ENCODE peak calls at places on chromosomes 5 and 9, in five cellular contexts. A is H9, P is H1, W is trophoblast cell, R is mesenchymal stem cell. F is an unnamed sample.
A peak's percentile ranks its signal among the peaks of the same experiment; 100 is the strongest.

GRCh38 chr5:132009706-132010405 is 1.6 kb downstream of the ACSL6 start:
- DNase-seq in A (peak; percentile 19), P (no peak), W (no peak), R (no peak), F (no peak)

GRCh38 chr5:75510836-75511434 is 494 bp downstream of the CERT1 start:
- DNase-seq in A (peak; percentile 43), P (no peak), W (peak; percentile 44), R (no peak), F (peak; percentile 23)

GRCh38 chr5:170443624-170444023 is 54.5 kb upstream of the KCNMB1 start:
- DNase-seq in A (no peak), P (no peak), W (no peak), R (no peak), F (no peak)

GRCh38 chr5:167442922-167443321 is 848.5 kb upstream of the WWC1 start:
- DNase-seq in A (no peak), P (no peak), W (no peak), R (peak; percentile 2), F (no peak)

GRCh38 chr5:102313907-102314306 is 17.8 kb upstream of the SLCO4C1 start:
- DNase-seq in A (no peak), P (no peak), W (peak; percentile 68), R (no peak), F (no peak)

GRCh38 chr9:91781116-91781515 is 168.9 kb downstream of the ROR2 start:
- DNase-seq in A (no peak), P (no peak), W (no peak), R (no peak), F (no peak)

GRCh38 chr5:33167541-33167940 is 273.2 kb upstream of the TARS1 start:
- DNase-seq in A (no peak), P (no peak), W (no peak), R (no peak), F (no peak)

GRCh38 chr5:77623341-77623740 is 15.2 kb downstream of the OTP start:
- DNase-seq in A (no peak), P (no peak), W (no peak), R (no peak), F (no peak)

GRCh38 chr5:29715167-29715566 is 1478.3 kb upstream of the CDH6 start:
- DNase-seq in A (no peak), P (no peak), W (no peak), R (no peak), F (no peak)

GRCh38 chr5:68420476-68421344 is 205.2 kb downstream of the PIK3R1 start:
- DNase-seq in A (no peak), P (no peak), W (no peak), R (no peak), F (no peak)

GRCh38 chr9:2066312-2067273 is 51.4 kb downstream of the SMARCA2 start:
- DNase-seq in A (no peak), P (no peak), W (peak; percentile 84), R (peak; percentile 11), F (no peak)

GRCh38 chr9:128022886-128023285 is 42.1 kb upstream of the EEIG1 start:
- DNase-seq in A (no peak), P (no peak), W (peak; percentile 9), R (no peak), F (no peak)

GRCh38 chr5:59340637-59341036 is 552.9 kb downstream of the PDE4D start:
- DNase-seq in A (no peak), P (no peak), W (no peak), R (no peak), F (no peak)

GRCh38 chr5:59337240-59337639 is 556.3 kb downstream of the PDE4D start:
- DNase-seq in A (no peak), P (no peak), W (no peak), R (no peak), F (no peak)

GRCh38 chr5:59332236-59332973 is 561.1 kb downstream of the PDE4D start:
- DNase-seq in A (no peak), P (no peak), W (no peak), R (no peak), F (no peak)

GRCh38 chr5:59330680-59331079 is 562.8 kb downstream of the PDE4D start:
- DNase-seq in A (no peak), P (no peak), W (peak; percentile 98), R (no peak), F (no peak)

DNA sequence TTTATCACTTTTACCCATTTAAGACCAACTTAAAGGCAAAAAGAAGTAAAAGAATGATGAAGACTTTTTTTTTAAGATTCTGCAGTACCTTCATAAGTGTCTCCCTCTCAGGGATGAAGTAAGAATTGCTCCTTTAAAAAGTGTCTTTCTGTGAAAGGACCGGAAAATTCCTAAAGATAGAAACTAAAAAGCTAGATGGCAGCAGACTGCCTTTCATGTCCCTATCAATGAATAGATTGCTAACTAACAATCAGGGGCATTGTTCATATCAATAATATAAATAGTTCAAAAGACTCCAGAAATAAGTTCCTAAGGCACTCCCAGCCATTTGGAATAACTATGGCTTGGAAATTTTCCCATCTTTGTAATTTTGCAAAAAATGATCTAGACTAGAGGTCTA is 558.0 kb downstream of the PDE4D start:
- DNase-seq in A (no peak), P (no peak), W (no peak), R (no peak), F (no peak)
- H3K9ac ChIP-seq in A (no peak overlapping the region), P (no peak overlapping the region), W (no peak overlapping the region), R (no peak overlapping the region), F (no peak overlapping the region)

GRCh38 chr5:108900668-108901067 is 153.0 kb downstream of the FER start:
- DNase-seq in A (no peak), P (no peak), W (no peak), R (peak; percentile 22), F (no peak)

DNA sequence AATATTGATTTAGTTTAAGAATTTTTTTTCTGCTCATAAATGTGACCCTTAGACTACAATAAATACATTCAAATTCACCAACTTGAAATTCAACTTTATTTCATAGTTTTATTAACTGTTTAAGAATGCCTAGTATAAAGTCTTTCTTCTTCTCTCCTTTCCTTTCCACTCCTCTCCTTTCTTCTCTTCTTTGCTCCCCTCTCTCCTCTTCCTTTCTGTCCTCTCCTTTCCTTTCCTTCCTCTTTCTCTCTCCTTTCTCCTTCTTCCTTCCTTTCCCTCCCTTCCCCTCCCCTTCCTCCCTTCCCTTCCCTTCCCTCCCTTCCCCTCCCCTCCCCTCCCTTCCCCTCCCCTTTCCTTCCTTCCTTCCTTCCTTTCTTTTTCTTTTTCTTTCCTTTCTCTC is 150.6 kb downstream of the FER start:
- DNase-seq in A (no peak), P (no peak), W (no peak), R (no peak), F (no peak)
- H2BK12ac ChIP-seq in A (no peak overlapping the region), P (no peak overlapping the region), W (no peak overlapping the region), R (no peak overlapping the region), F (no peak overlapping the region)

DNA sequence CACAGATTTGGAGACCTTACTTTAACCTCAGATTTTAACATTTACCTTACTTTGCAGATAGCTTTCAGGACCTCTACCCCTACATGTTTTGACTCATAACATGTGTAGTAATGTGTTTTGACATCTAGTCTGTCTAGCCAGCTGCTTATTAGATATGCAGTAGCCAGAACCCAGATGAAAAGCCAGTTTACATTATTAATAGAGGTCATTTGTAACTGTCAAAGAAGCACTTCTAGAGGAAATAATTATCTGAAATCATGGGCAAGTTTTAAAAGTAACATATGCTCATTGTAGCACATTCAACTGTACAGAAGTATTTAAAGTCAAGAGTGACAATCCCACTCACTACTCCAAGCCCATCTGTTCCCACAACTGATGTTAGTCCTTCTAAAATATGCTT is 71.9 kb upstream of the NIPAL4 start:
- DNase-seq in A (no peak), P (no peak), W (peak; percentile 28), R (peak; percentile 44), F (no peak)
- H3K4me2 ChIP-seq in A (no peak overlapping the region), P (no peak overlapping the region), W (no peak overlapping the region), R (no peak overlapping the region), F (no peak overlapping the region)

DNA sequence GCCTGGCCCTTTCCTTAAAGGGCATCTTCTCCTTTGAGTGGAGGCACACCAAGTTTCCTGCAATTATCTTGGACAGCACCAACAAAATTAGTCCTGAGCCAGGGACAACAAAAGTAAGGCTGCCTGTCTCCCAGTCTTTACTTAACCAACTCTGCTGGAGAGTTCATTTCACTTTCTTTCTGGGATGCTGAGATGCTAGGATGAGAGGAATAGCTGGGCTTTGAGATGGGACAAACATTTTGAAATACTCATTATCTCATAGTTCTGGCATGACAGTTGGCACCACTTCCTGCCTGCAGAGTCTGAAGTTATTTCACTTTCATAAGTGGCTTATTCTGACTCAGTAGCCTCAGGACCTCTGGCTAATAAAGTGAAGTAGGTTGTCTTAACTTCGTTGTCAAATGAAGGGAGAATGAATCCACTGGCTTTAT is 157.0 kb downstream of the C9orf152 start:
- DNase-seq in A (no peak), P (no peak), W (peak; percentile 89), R (peak; percentile 97), F (no peak)
- H3K9ac ChIP-seq in A (no peak overlapping the region), P (no peak overlapping the region), W (no peak overlapping the region), R (peak overlapping the region; percentile 98), F (no peak overlapping the region)

F was measured in neuronal stem cell.